ENCODE peak calls at places on chromosomes 13 and 19, in ten cellular contexts. T is nephron progenitor cell, D is Peyer's patch, M is tibial artery, W is AG09309, N is AG04450, R is stomach, U is H9, V is ovary, C is cardiac fibroblast. X is an unnamed sample.
A peak's percentile ranks its signal among the peaks of the same experiment; 100 is the strongest.

GRCh38 chr13:30204564-30204963 is 102.8 kb downstream of the KATNAL1 start:
- DNase-seq in T (no peak), D (no peak), M (no peak), W (no peak), N (no peak), R (no peak), U (no peak), V (no peak), C (no peak), X (no peak)

GRCh38 chr13:51331354-51331861 is 8.1 kb upstream of the SERPINE3 start:
- DNase-seq in T (no peak), D (no peak), M (no peak), W (no peak), N (no peak), R (no peak), U (no peak), V (no peak), C (no peak), X (no peak)

GRCh38 chr13:94427313-94427712 is 52.2 kb downstream of the DCT start:
- DNase-seq in T (no peak), D (no peak), M (no peak), W (no peak), N (no peak), R (no peak), U (no peak), V (no peak), C (no peak), X (no peak)

GRCh38 chr19:2540646-2541454 is 64.9 kb downstream of the GADD45B start:
- DNase-seq in T (peak; percentile 92), D (peak; percentile 81), M (peak; percentile 93), W (peak; percentile 91), N (peak; percentile 95), R (peak; percentile 89), U (peak; percentile 99), V (peak; percentile 77), C (peak; percentile 99), X (peak; percentile 92)

GRCh38 chr19:2797280-2797679 is 12.0 kb downstream of the THOP1 start:
- DNase-seq in T (no peak), D (no peak), M (no peak), W (no peak), N (no peak), R (no peak), U (no peak), V (no peak), C (no peak), X (no peak)

GRCh38 chr13:49791214-49791752 is 1.2 kb downstream of the KPNA3 start:
- DNase-seq in T (no peak), D (no peak), M (no peak), W (no peak), N (no peak), R (no peak), U (no peak), V (no peak), C (peak; percentile 50), X (peak; percentile 63)

GRCh38 chr13:108213946-108214345 is 1.4 kb downstream of the LIG4 start:
- DNase-seq in T (no peak), D (no peak), M (no peak), W (no peak), N (no peak), R (no peak), U (no peak), V (no peak), C (no peak), X (peak; percentile 71)

GRCh38 chr13:73708393-73708985 is 425.7 kb downstream of the KLF12 start:
- DNase-seq in T (peak; percentile 48), D (no peak), M (no peak), W (peak; percentile 20), N (peak; percentile 39), R (peak; percentile 45), U (no peak), V (peak; percentile 28), C (peak; percentile 85), X (peak; percentile 58)

GRCh38 chr19:44356383-44357111 is at the start of gene ZNF112:
- DNase-seq in T (peak; percentile 76), D (peak; percentile 87), M (peak; percentile 93), W (peak; percentile 63), N (peak; percentile 69), R (peak; percentile 90), U (peak; percentile 96), V (peak; percentile 84), C (peak; percentile 95), X (peak; percentile 93)

GRCh38 chr13:89568746-89569145 is 1778.7 kb upstream of the MIR17HG start:
- DNase-seq in T (no peak), D (no peak), M (no peak), W (no peak), N (no peak), R (no peak), U (no peak), V (no peak), C (no peak), X (no peak)

GRCh38 chr19:44748426-44749254 is at the start of gene BCL3:
- DNase-seq in T (peak; percentile 52), D (peak; percentile 91), M (peak; percentile 85), W (no peak), N (no peak), R (peak; percentile 80), U (no peak), V (peak; percentile 81), C (peak; percentile 90), X (no peak)

GRCh38 chr13:94480672-94481145 is 1.2 kb upstream of the DCT start:
- DNase-seq in T (no peak), D (no peak), M (no peak), W (peak; percentile 35), N (no peak), R (no peak), U (no peak), V (no peak), C (peak; percentile 53), X (peak; percentile 74)

GRCh38 chr13:74761794-74762193 is 627.6 kb upstream of the KLF12 start:
- DNase-seq in T (no peak), D (no peak), M (no peak), W (peak; percentile 53), N (no peak), R (no peak), U (no peak), V (no peak), C (peak; percentile 84), X (peak; percentile 93)

GRCh38 chr19:41085748-41086415 is 2.4 kb upstream of the CYP2A13 start:
- DNase-seq in T (no peak), D (no peak), M (no peak), W (no peak), N (no peak), R (no peak), U (no peak), V (no peak), C (no peak), X (no peak)

DNA sequence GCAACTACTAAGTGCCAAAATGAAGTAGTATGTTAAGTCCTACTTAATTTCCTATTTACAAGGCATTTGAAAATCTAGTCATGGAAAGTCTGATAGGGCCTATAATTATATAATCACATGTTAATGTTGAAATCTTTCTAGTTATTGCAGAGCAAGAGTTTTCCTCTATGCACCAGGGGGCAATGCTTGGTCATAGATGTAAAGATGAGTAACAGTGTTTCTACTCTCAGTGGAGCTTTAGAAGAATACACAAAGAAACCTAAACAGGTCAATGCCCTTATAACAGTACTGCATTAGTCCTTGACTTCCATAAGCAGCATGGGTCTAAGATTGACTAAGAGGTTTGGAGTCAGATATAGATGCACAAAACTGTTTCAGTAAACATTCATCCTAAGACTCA is 218.7 kb downstream of the KCTD12 start:
- DNase-seq in T (no peak), D (no peak), M (no peak), W (peak; percentile 48), N (peak; percentile 29), R (no peak), U (no peak), V (no peak), C (peak; percentile 87), X (peak; percentile 42)
- TF ChIP-seq CTCF in T (no peak), D (no peak), M (peak; percentile 30), W (peak; percentile 45), N (peak; percentile 63), R (no peak), U (no peak), V (peak; percentile 32), C (peak; percentile 42), X (peak; percentile 57)

GRCh38 chr13:111074826-111075225 is 40.3 kb upstream of the ARHGEF7 start:
- DNase-seq in T (no peak), D (no peak), M (no peak), W (no peak), N (no peak), R (no peak), U (no peak), V (no peak), C (no peak), X (no peak)

GRCh38 chr13:111079375-111079774 is 35.7 kb upstream of the ARHGEF7 start:
- DNase-seq in T (no peak), D (no peak), M (no peak), W (no peak), N (no peak), R (no peak), U (no peak), V (no peak), C (no peak), X (no peak)

GRCh38 chr13:111082240-111082639 is 32.9 kb upstream of the ARHGEF7 start:
- DNase-seq in T (no peak), D (no peak), M (no peak), W (no peak), N (no peak), R (no peak), U (no peak), V (no peak), C (no peak), X (no peak)

GRCh38 chr13:111080642-111081041 is 34.5 kb upstream of the ARHGEF7 start:
- DNase-seq in T (no peak), D (no peak), M (no peak), W (no peak), N (no peak), R (no peak), U (no peak), V (no peak), C (no peak), X (no peak)

GRCh38 chr13:111076156-111077013 is 38.7 kb upstream of the ARHGEF7 start:
- DNase-seq in T (no peak), D (no peak), M (no peak), W (no peak), N (no peak), R (no peak), U (no peak), V (no peak), C (no peak), X (no peak)
- TF ChIP-seq CTCF in T (no peak), D (no peak), M (no peak), W (no peak), N (no peak), R (no peak), U (peak; percentile 50), V (no peak), C (no peak), X (no peak)

DNA sequence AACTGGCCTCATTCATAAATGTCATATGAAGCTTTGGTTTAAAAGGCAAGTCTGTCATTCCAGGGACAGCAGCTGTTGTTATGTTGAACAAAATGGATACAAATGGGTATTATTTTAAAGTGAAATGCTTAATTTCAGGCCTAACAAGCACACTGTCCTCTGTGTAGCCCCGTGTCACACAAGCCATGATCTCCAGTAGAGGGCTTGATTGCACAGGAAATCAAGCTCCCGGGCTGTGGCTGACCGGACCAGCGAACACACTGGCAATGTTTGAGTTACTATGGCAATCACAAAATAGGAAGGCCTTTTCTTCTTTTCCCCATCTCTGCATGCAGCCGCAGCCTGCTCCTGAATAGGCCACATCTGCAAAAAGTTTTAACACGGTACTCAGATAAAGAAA is 64.0 kb upstream of the GSX1 start:
- DNase-seq in T (peak; percentile 28), D (no peak), M (no peak), W (no peak), N (no peak), R (no peak), U (peak; percentile 42), V (no peak), C (no peak), X (no peak)
- TF ChIP-seq CTCF in T (no peak), D (no peak), M (no peak), W (no peak), N (no peak), R (no peak), U (peak; percentile 25), V (no peak), C (no peak), X (no peak)

GRCh38 chr13:84455143-84455905 is 573.0 kb upstream of the SLITRK1 start:
- DNase-seq in T (no peak), D (no peak), M (no peak), W (no peak), N (no peak), R (no peak), U (no peak), V (no peak), C (no peak), X (no peak)
- TF ChIP-seq CTCF in T (no peak), D (no peak), M (no peak), W (no peak), N (no peak), R (no peak), U (peak; percentile 48), V (no peak), C (no peak), X (no peak)